ENCODE peak calls at places on chromosomes 7 and 10, in seven cellular contexts. O is activated B cell treated with CpG ODN at 0.5 μM for 24 hours; C is type B pancreatic cell; Z is heart left ventricle; L is CD4-positive, alpha-beta T cell; R is esophagus squamous epithelium; H is RWPE1. W is an unnamed sample.

GRCh38 chr10:112790921-112791320 is 159.1 kb upstream of the TCF7L2 start:
- DNase-seq in R (no peak), H (no peak), Z (no peak), L (no peak), O (no peak), C (no peak), W (no peak)

GRCh38 chr10:5094265-5095205 is at the start of gene AKR1C3:
- DNase-seq in R (no peak), L (no peak), H (peak), C (no peak), Z (no peak), O (no peak), W (no peak)

GRCh38 chr7:44634839-44635591 is 28.6 kb downstream of the OGDH start:
- DNase-seq in O (no peak), C (no peak), R (no peak), H (no peak), L (no peak), Z (no peak), W (peak)

GRCh38 chr10:92074126-92074887 is 150.7 kb downstream of the BTAF1 start:
- DNase-seq in L (no peak), R (no peak), Z (no peak), O (no peak), H (peak), C (no peak), W (no peak)

GRCh38 chr10:23432639-23433038 is 6.2 kb upstream of the OTUD1 start:
- DNase-seq in R (no peak), O (no peak), Z (no peak), H (no peak), L (no peak), C (no peak), W (no peak)

GRCh38 chr10:89480047-89480446 is 55.3 kb downstream of the SLC16A12 start:
- DNase-seq in C (no peak), O (no peak), L (no peak), R (no peak), H (no peak), Z (no peak), W (no peak)

GRCh38 chr10:133309720-133310398 is 1.1 kb downstream of the ZNF511 start:
- DNase-seq in H (no peak), Z (no peak), R (no peak), L (no peak), O (no peak), C (no peak), W (no peak)

GRCh38 chr7:108239501-108240225 is 109.5 kb upstream of the LAMB4 start:
- DNase-seq in H (no peak), Z (no peak), C (no peak), O (no peak), L (no peak), R (no peak), W (no peak)

GRCh38 chr7:144656960-144657359 is 178.9 kb downstream of the TPK1 start:
- DNase-seq in Z (no peak), R (no peak), C (no peak), O (no peak), L (no peak), H (no peak), W (no peak)

GRCh38 chr10:104795411-104795810 is 154.3 kb downstream of the SORCS3 start:
- DNase-seq in O (no peak), C (no peak), R (no peak), L (no peak), Z (no peak), H (no peak), W (no peak)

GRCh38 chr10:33153968-33154327 is 180.5 kb downstream of the NRP1 start:
- DNase-seq in Z (no peak), H (no peak), C (no peak), O (no peak), R (no peak), L (no peak), W (no peak)

GRCh38 chr10:43262902-43263466 is 3.9 kb downstream of the RASGEF1A start:
- DNase-seq in C (no peak), Z (no peak), O (no peak), L (no peak), H (no peak), R (no peak), W (no peak)

GRCh38 chr10:72333111-72334012 is 21.4 kb downstream of the DNAJB12 start:
- DNase-seq in C (no peak), R (no peak), L (no peak), O (no peak), H (no peak), Z (peak), W (peak)

GRCh38 chr10:74012480-74012879 is 14.6 kb downstream of the VCL start:
- DNase-seq in O (no peak), R (no peak), Z (no peak), L (no peak), C (no peak), H (no peak), W (no peak)

GRCh38 chr10:128566376-128566968 is 440.2 kb upstream of the MKI67 start:
- DNase-seq in R (no peak), C (no peak), O (no peak), H (no peak), Z (no peak), L (no peak), W (no peak)

GRCh38 chr10:121926157-121926556 is 1.7 kb downstream of the ATE1 start:
- DNase-seq in Z (no peak), H (no peak), C (no peak), R (no peak), L (no peak), O (no peak), W (no peak)

GRCh38 chr7:25215694-25216335 is 12.5 kb downstream of the NPVF start:
- DNase-seq in L (no peak), Z (no peak), C (no peak), R (no peak), H (no peak), O (no peak), W (no peak)

GRCh38 chr10:72334832-72335393 is 19.8 kb downstream of the DNAJB12 start:
- DNase-seq in H (peak), L (peak), C (no peak), R (peak), Z (peak), O (peak), W (peak)

GRCh38 chr10:91536101-91536500 is 96.8 kb downstream of the PPP1R3C start:
- DNase-seq in Z (no peak), C (no peak), O (no peak), R (no peak), L (no peak), H (no peak), W (no peak)

GRCh38 chr10:130137077-130137448 is 872 bp downstream of the GLRX3 start:
- DNase-seq in R (no peak), C (no peak), Z (no peak), H (peak), O (no peak), L (no peak), W (no peak)

GRCh38 chr10:104447899-104448298 is 94.3 kb downstream of the CFAP58 start:
- DNase-seq in L (no peak), C (no peak), O (no peak), Z (no peak), H (no peak), R (no peak), W (no peak)

GRCh38 chr10:72309290-72310240 is 35.8 kb downstream of the DDIT4 start:
- DNase-seq in C (no peak), R (no peak), O (no peak), L (no peak), Z (no peak), H (no peak), W (no peak)

GRCh38 chr7:156061689-156062255 is 249.5 kb upstream of the SHH start:
- DNase-seq in L (no peak), O (no peak), H (no peak), C (no peak), Z (no peak), R (no peak), W (no peak)

GRCh38 chr10:5775705-5776104 is 37.5 kb downstream of the GDI2 start:
- DNase-seq in H (no peak), Z (no peak), C (no peak), R (no peak), L (peak), O (peak), W (peak)

GRCh38 chr7:80726731-80727130 is 88.3 kb downstream of the CD36 start:
- DNase-seq in H (no peak), O (no peak), C (no peak), Z (no peak), R (no peak), L (no peak), W (no peak)

GRCh38 chr7:108454674-108455523 is 1.3 kb downstream of the NRCAM start:
- DNase-seq in R (no peak), H (peak), O (peak), C (peak), L (no peak), Z (peak), W (no peak)

GRCh38 chr7:108537229-108537628 is 11.3 kb upstream of the PNPLA8 start:
- DNase-seq in H (no peak), Z (no peak), O (no peak), R (no peak), C (no peak), L (no peak), W (no peak)

GRCh38 chr10:110083884-110084283 is 76.1 kb downstream of the ADD3 start:
- DNase-seq in Z (no peak), L (no peak), C (no peak), O (no peak), R (no peak), H (no peak), W (no peak)

GRCh38 chr7:138024334-138024691 is 22.4 kb upstream of the CREB3L2 start:
- DNase-seq in O (no peak), R (no peak), C (no peak), L (no peak), H (no peak), Z (no peak), W (no peak)

DNA sequence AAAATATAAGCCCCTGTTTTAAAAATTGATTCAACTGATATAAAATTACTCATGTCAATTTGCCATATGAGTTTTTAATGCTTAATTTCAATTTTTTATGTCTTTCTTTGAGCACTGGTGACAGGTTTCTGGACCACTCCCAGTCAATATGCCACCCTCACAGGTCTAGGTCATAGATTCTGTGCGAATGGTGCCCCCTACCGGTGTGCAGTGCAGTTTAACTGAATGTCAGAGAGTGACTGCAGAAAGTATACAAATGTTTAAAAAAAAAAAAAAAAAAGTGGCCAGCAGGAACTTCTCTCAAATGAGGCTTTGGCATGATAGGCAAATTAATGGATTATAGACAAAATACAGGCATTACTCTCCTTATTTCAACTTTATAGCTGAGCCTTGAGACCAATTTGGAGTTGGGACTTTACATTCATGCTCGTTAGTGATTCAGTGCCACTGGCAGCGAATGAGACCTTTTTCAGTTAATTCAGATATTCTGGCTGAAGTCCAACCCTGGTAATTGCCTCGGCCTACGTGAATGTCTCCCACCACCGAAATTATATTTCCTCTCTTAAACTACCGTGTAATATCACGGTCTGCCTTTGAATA is 427.6 kb downstream of the PHTF2 start:
- DNase-seq in R (no peak), H (no peak), O (no peak), C (no peak), L (no peak), Z (peak), W (no peak)
- TF ChIP-seq CTCF in R (peak), H (peak), O (no peak), C (peak), L (no peak), Z (peak), W (no peak)

GRCh38 chr7:47580175-47580701 is 1.7 kb downstream of the TNS3 start:
- DNase-seq in Z (no peak), R (no peak), O (no peak), L (no peak), C (no peak), H (no peak), W (no peak)

GRCh38 chr7:47579458-47579857 is 2.5 kb downstream of the TNS3 start:
- DNase-seq in O (no peak), C (no peak), Z (no peak), H (no peak), R (no peak), L (no peak), W (no peak)

GRCh38 chr7:47581442-47581820 is 480 bp downstream of the TNS3 start:
- DNase-seq in L (no peak), R (no peak), O (no peak), Z (peak), H (no peak), C (peak), W (no peak)

GRCh38 chr7:47581821-47582747 is at the start of gene TNS3:
- DNase-seq in R (no peak), L (no peak), H (peak), C (peak), O (peak), Z (peak), W (no peak)

GRCh38 chr7:47580811-47581331 is 1.0 kb downstream of the TNS3 start:
- DNase-seq in O (no peak), L (no peak), R (no peak), C (no peak), H (peak), Z (no peak), W (no peak)
- TF ChIP-seq CTCF in O (no peak), L (no peak), R (no peak), C (no peak), H (no peak), Z (peak), W (no peak)

GRCh38 chr7:134645935-134646334 is 718 bp upstream of the BPGM start:
- DNase-seq in O (no peak), R (no peak), H (no peak), L (no peak), C (no peak), Z (no peak), W (no peak)
- TF ChIP-seq CTCF in O (no peak), R (no peak), H (no peak), L (no peak), C (no peak), Z (no peak), W (no peak)

DNA sequence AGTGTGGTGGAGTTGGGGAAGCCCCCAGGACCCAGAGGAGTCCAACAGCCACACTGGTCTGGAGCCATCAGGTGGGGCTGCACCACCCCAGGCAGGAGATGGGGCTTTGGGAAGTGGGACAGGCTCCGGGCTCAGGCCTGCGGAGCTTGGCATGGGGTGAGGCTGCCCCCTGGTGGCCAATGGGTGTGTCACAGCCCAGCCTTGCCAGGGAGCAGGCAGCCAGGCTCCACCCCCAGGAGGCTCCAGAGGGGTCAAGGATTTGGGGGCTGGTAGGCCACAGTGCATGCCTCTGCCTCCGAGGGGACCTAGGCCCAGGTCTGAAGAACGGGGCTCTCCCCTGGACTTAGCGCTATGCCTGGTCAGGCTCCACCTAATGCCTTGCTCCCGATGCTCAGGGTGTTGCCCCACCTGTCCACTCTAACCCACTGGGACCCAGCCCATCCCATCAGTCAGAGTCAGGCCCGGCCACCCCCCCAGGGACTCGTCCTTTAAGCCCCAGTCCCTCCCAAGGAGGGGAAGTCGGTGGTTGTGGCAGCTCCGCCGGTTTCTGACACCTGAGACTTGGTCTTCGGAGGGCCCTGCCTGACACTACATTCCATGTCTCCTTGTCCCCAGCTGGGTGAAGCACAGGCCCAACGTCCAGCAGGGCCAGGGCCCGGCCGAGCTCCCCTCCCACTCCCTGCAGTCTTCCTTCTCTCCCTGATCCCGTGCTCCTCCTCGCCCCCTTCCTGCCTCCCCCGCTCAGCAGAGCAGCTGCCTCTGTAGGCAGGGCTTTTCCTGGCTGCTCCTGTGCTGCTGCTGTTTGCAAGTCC is 11.3 kb upstream of the SAMD8 start:
- DNase-seq in C (peak), Z (peak), R (no peak), O (peak), L (peak), H (peak), W (peak)
- TF ChIP-seq CTCF in C (peak), Z (peak), R (peak), O (peak), L (peak), H (peak), W (peak)

GRCh38 chr7:131265227-131265626 is 62.4 kb upstream of the MKLN1 start:
- DNase-seq in R (no peak), H (no peak), Z (no peak), C (no peak), O (no peak), L (no peak), W (no peak)

DNA sequence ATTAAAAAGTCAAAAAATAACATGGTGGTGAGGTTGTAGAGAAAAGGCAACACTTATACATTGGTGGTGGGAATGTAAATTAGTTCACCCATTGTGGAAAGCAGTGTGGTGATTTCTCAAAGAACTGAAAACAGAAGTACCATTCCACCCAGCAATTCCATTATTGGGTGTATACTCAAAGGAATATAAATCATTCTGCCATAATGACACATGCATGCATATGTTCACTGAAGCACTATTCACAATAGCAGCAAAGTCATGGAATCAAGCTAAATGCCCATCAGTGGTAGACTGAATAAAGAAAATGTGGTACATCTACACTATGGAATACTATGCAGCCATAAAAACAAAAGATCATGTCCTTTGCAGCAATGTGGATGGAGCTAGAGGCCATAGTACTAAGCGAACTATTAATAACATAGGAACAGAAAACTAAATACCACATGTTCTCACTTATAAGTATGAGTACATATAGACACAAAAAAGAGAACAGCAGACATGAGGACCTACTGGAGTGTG is 66.1 kb upstream of the MKLN1 start:
- DNase-seq in Z (no peak), L (no peak), H (no peak), C (no peak), O (no peak), R (no peak), W (no peak)
- TF ChIP-seq CTCF in Z (no peak), L (no peak), H (no peak), C (no peak), O (no peak), R (no peak), W (no peak)

DNA sequence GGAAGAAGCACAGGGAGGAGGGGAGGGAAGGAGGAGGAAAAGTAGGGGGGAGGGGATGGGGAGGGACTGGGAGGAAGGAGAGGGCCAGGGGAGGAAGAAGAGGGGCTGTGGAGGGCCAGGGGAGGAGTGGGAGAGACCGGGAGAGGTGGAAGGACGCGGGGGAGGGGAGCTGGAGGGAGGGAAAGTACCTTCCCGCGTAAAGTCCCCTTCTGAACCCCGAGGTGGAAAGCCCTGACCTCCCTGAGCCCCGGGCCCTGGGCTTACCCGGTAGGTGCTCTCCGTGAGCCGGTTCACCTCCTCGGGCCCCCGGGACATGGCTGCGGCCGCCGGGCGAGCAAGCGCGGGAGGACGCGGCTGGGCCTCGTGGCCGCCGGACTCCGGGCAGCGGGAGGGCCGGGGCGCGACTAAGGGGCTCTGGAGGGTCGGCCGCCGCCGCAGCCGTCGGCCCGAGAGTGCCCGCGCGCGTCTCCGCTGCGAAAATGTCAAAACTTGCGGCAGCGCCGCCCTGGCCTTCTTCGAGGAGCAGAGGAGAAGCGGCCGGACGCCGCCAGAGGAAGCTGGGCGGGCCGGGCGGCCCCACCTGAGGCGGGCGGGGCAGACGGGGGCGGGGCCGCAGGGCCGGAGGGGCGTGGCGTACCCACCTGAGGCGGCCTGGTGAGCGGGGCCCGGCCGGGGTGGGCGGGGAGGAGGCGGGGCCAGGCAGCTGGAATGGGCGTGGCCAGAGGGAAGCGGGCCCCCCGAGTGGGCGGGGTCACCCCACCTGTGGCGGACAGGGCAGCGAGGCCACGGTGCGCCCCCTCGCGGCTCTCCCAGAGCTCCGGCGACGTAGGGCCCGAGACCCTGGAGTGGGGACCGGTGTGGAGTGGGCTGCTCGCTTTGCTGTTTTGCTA is at the start of gene BAIAP2L1:
- DNase-seq in R (peak), C (peak), O (peak), Z (peak), H (peak), L (peak), W (peak)
- TF ChIP-seq CTCF in R (peak), C (peak), O (no peak), Z (peak), H (peak), L (peak), W (no peak)

GRCh38 chr10:124888262-124888661 is 53.7 kb upstream of the ZRANB1 start:
- DNase-seq in O (no peak), L (no peak), C (no peak), Z (no peak), H (no peak), R (no peak), W (no peak)

GRCh38 chr10:124886195-124886594 is 55.7 kb upstream of the ZRANB1 start:
- DNase-seq in C (no peak), L (no peak), O (no peak), Z (no peak), H (no peak), R (no peak), W (no peak)

GRCh38 chr10:124892905-124893304 is 49.0 kb upstream of the ZRANB1 start:
- DNase-seq in H (no peak), L (no peak), Z (no peak), O (no peak), R (no peak), C (no peak), W (no peak)

GRCh38 chr10:124892031-124892430 is 49.9 kb upstream of the ZRANB1 start:
- DNase-seq in O (no peak), Z (no peak), R (no peak), H (no peak), L (no peak), C (no peak), W (no peak)

GRCh38 chr10:124890225-124890624 is 51.7 kb upstream of the ZRANB1 start:
- DNase-seq in Z (no peak), O (no peak), H (no peak), L (no peak), C (no peak), R (no peak), W (no peak)
- TF ChIP-seq CTCF in Z (no peak), O (no peak), H (no peak), L (no peak), C (no peak), R (no peak), W (no peak)

W was measured in natural killer cell.